ENCODE peak calls at places on chromosomes 2 and 18, in ten cellular contexts. R is stimulated activated CD4-positive, alpha-beta T cell treated with anti-CD3 and anti-CD28 coated beads, Interleukin-1b, Interleukin-23, amount 100 ng/mL, for 1 hour; L is mammary epithelial cell; Q is natural killer cell; K is CD8-positive, alpha-beta memory T cell; M is NCI-H82; Y is NCI-H2081; T is A172; I is ACHN; J is thoracic aorta. E is an unnamed sample.

GRCh38 chr2:239463541-239464165 is 62.8 kb upstream of the HDAC4 start:
- DNase-seq in R (no peak), L (no peak), Q (no peak), K (peak), M (no peak), Y (no peak), T (no peak), I (no peak), J (no peak), E (no peak)

GRCh38 chr18:6200375-6200774 is 214.3 kb downstream of the L3MBTL4 start:
- DNase-seq in R (no peak), L (no peak), Q (no peak), K (no peak), M (no peak), Y (peak), T (no peak), I (no peak), J (no peak), E (no peak)

GRCh38 chr2:172884336-172884735 is 148.7 kb downstream of the RAPGEF4 start:
- DNase-seq in R (no peak), L (peak), Q (no peak), K (no peak), M (no peak), Y (no peak), T (no peak), I (no peak), J (no peak), E (peak)

GRCh38 chr2:237691908-237692600 is 64.7 kb downstream of the LRRFIP1 start:
- DNase-seq in R (peak), L (peak), Q (peak), K (peak), M (peak), Y (peak), T (peak), I (peak), J (peak), E (peak)

GRCh38 chr2:25587361-25587760 is 86.0 kb downstream of the DTNB start:
- DNase-seq in R (no peak), L (peak), Q (no peak), K (no peak), M (no peak), Y (no peak), T (peak), I (peak), J (no peak), E (no peak)

GRCh38 chr2:240820014-240820606 is at the start of gene KIF1A:
- DNase-seq in R (no peak), L (no peak), Q (no peak), K (no peak), M (peak), Y (peak), T (no peak), I (no peak), J (no peak), E (no peak)

GRCh38 chr2:161905389-161906046 is 168.5 kb downstream of the DPP4 start:
- DNase-seq in R (no peak), L (peak), Q (no peak), K (no peak), M (no peak), Y (peak), T (peak), I (peak), J (no peak), E (no peak)

GRCh38 chr2:171574149-171574795 is 52.0 kb downstream of the CYBRD1 start:
- DNase-seq in R (peak), L (peak), Q (peak), K (peak), M (peak), Y (peak), T (peak), I (peak), J (peak), E (peak)

GRCh38 chr2:150339282-150339681 is 148.2 kb downstream of the RND3 start:
- DNase-seq in R (no peak), L (peak), Q (no peak), K (no peak), M (no peak), Y (no peak), T (no peak), I (no peak), J (no peak), E (no peak)

GRCh38 chr18:58354051-58354450 is 274.8 kb downstream of the ALPK2 start:
- DNase-seq in R (no peak), L (peak), Q (no peak), K (no peak), M (no peak), Y (no peak), T (no peak), I (no peak), J (no peak), E (peak)

GRCh38 chr2:223576873-223577272 is 25.3 kb downstream of the SCG2 start:
- DNase-seq in R (no peak), L (peak), Q (no peak), K (no peak), M (no peak), Y (no peak), T (peak), I (peak), J (no peak), E (peak)

GRCh38 chr2:61943251-61943650 is 37.8 kb downstream of the COMMD1 start:
- DNase-seq in R (no peak), L (no peak), Q (no peak), K (no peak), M (no peak), Y (no peak), T (no peak), I (no peak), J (no peak), E (no peak)

GRCh38 chr2:237875234-237876055 is 16.0 kb downstream of the RAMP1 start:
- DNase-seq in R (no peak), L (no peak), Q (peak), K (no peak), M (no peak), Y (no peak), T (no peak), I (no peak), J (no peak), E (no peak)

GRCh38 chr18:57793630-57793986 is 9.5 kb downstream of the ATP8B1 start:
- DNase-seq in R (no peak), L (no peak), Q (no peak), K (no peak), M (no peak), Y (no peak), T (no peak), I (no peak), J (no peak), E (no peak)

GRCh38 chr2:152762202-152762601 is 43.8 kb downstream of the ARL6IP6 start:
- DNase-seq in R (no peak), L (no peak), Q (no peak), K (no peak), M (peak), Y (no peak), T (no peak), I (no peak), J (no peak), E (peak)

GRCh38 chr18:34867520-34867919 is 157.4 kb downstream of the DTNA start:
- DNase-seq in R (no peak), L (no peak), Q (no peak), K (no peak), M (peak), Y (peak), T (peak), I (peak), J (no peak), E (no peak)

GRCh38 chr2:207390302-207391095 is 139.3 kb upstream of the CREB1 start:
- DNase-seq in R (no peak), L (no peak), Q (no peak), K (no peak), M (no peak), Y (peak), T (no peak), I (no peak), J (no peak), E (no peak)

GRCh38 chr2:234136461-234136860 is 86.0 kb downstream of the SPP2 start:
- DNase-seq in R (no peak), L (peak), Q (no peak), K (no peak), M (no peak), Y (no peak), T (peak), I (peak), J (no peak), E (peak)

GRCh38 chr2:74947703-74948102 is 10.7 kb upstream of the POLE4 start:
- DNase-seq in R (no peak), L (no peak), Q (no peak), K (no peak), M (peak), Y (no peak), T (no peak), I (no peak), J (no peak), E (no peak)

GRCh38 chr2:38560092-38560491 is 42.6 kb downstream of the HNRNPLL start:
- DNase-seq in R (no peak), L (no peak), Q (no peak), K (no peak), M (no peak), Y (no peak), T (no peak), I (no peak), J (no peak), E (no peak)

GRCh38 chr2:170504820-170505145 is 210.4 kb upstream of the SP5 start:
- DNase-seq in R (no peak), L (no peak), Q (no peak), K (no peak), M (no peak), Y (no peak), T (no peak), I (no peak), J (no peak), E (no peak)

GRCh38 chr2:120177011-120177621 is 46.1 kb downstream of the TMEM185B start:
- DNase-seq in R (peak), L (peak), Q (peak), K (peak), M (no peak), Y (no peak), T (no peak), I (no peak), J (no peak), E (no peak)